ENCODE peak calls at places on chromosomes 16 and 17, in nine cellular contexts. H is sigmoid colon, A is ovary, Q is heart right ventricle, D is AG04450, J is tibial nerve, X is upper lobe of left lung, G is tibial artery, K is MM.1S. I is an unnamed sample.

GRCh38 chr17:10598620-10599019 is 49.2 kb upstream of the MYH2 start:
- DNase-seq in H (no peak), A (no peak), G (no peak), J (no peak), Q (no peak), K (no peak), D (no peak), X (no peak), I (no peak)

GRCh38 chr17:36498560-36499300 is 12.2 kb downstream of the ZNHIT3 start:
- DNase-seq in H (peak; percentile 44), K (no peak), Q (no peak), J (no peak), G (no peak), A (no peak), X (no peak), D (no peak), I (no peak)

GRCh38 chr17:44002141-44002848 is 2.1 kb upstream of the NAGS start:
- DNase-seq in A (no peak), D (peak; percentile 41), Q (no peak), G (no peak), J (no peak), K (no peak), H (no peak), X (no peak), I (no peak)

GRCh38 chr16:72025404-72026114 is 17.0 kb downstream of the DHODH start:
- DNase-seq in Q (no peak), X (no peak), G (no peak), D (no peak), A (no peak), K (no peak), J (no peak), H (no peak), I (no peak)

GRCh38 chr16:3722508-3722907 is 5.2 kb upstream of the TRAP1 start:
- DNase-seq in Q (no peak), J (no peak), X (no peak), H (no peak), D (no peak), G (no peak), A (no peak), K (no peak), I (no peak)

GRCh38 chr16:76574651-76575050 is 297.4 kb downstream of the CNTNAP4 start:
- DNase-seq in J (no peak), K (no peak), X (no peak), Q (no peak), G (no peak), H (no peak), A (no peak), D (no peak), I (no peak)

GRCh38 chr16:24246911-24247607 is 9.1 kb upstream of the CACNG3 start:
- DNase-seq in D (no peak), K (no peak), G (no peak), J (no peak), H (no peak), X (no peak), Q (no peak), A (no peak), I (no peak)

GRCh38 chr17:80574496-80574895 is 29.9 kb downstream of the RPTOR start:
- DNase-seq in Q (no peak), X (no peak), A (no peak), G (no peak), H (no peak), D (no peak), K (no peak), J (no peak), I (no peak)

GRCh38 chr16:27431773-27432599 is 30.0 kb downstream of the IL21R start:
- DNase-seq in D (no peak), A (no peak), Q (no peak), K (no peak), X (peak; percentile 6), G (no peak), H (peak; percentile 17), J (no peak), I (peak; percentile 37)

GRCh38 chr16:1781758-1782407 is 488 bp downstream of the SPSB3 start:
- DNase-seq in D (no peak), G (no peak), K (peak; percentile 25), J (no peak), X (no peak), H (no peak), A (peak; percentile 47), Q (peak; percentile 32), I (no peak)

GRCh38 chr17:70938311-70938710 is 769.0 kb downstream of the KCNJ2 start:
- DNase-seq in J (no peak), G (no peak), A (no peak), K (no peak), Q (no peak), H (no peak), D (no peak), X (no peak), I (no peak)

GRCh38 chr16:35562919-35563318 is 2103.5 kb downstream of the TP53TG3F start:
- DNase-seq in A (no peak), H (no peak), X (no peak), Q (no peak), D (no peak), K (no peak), G (no peak), J (no peak), I (no peak)

GRCh38 chr17:63700528-63701441 is 860 bp upstream of the LIMD2 start:
- DNase-seq in J (no peak), Q (peak; percentile 75), X (peak; percentile 50), D (no peak), G (peak; percentile 70), A (peak; percentile 52), H (peak; percentile 83), K (no peak), I (no peak)

GRCh38 chr17:66667491-66668030 is 167.4 kb upstream of the CACNG5 start:
- DNase-seq in Q (no peak), K (no peak), X (no peak), J (no peak), G (no peak), D (no peak), H (no peak), A (no peak), I (no peak)

GRCh38 chr16:57946181-57946801 is 24.6 kb downstream of the CNGB1 start:
- DNase-seq in X (no peak), J (no peak), G (no peak), D (no peak), A (no peak), Q (no peak), H (no peak), K (no peak), I (no peak)

GRCh38 chr16:57948027-57948426 is 22.9 kb downstream of the CNGB1 start:
- DNase-seq in Q (no peak), K (no peak), J (no peak), X (no peak), G (no peak), D (no peak), A (no peak), H (no peak), I (no peak)

GRCh38 chr16:57944961-57945739 is 25.8 kb downstream of the CNGB1 start:
- DNase-seq in A (no peak), G (no peak), Q (no peak), K (no peak), X (no peak), H (no peak), D (no peak), J (no peak), I (no peak)

GRCh38 chr16:57949013-57949412 is 21.9 kb downstream of the CNGB1 start:
- DNase-seq in A (no peak), J (no peak), D (no peak), H (no peak), G (no peak), X (no peak), Q (no peak), K (no peak), I (no peak)

DNA sequence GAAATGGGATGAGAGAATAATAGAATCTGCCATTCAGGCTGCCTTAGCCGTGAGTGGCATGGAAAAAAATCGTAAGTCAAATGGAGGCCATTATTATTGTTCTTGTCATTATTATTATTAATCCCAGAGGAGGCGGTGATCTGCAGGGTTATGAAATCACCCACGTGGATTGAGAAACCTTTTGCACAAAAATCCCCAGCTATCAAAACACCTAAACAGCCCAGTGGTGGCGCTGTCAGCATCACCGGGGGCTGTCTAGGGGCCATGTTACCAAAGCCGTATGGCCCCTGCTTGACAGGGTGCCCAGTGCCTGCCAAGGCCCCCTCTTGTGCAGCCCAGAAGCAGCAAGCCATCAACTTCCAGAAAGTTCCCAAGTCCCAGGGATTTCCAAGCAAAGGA is 25.2 kb downstream of the CNGB1 start:
- DNase-seq in A (no peak), H (no peak), J (no peak), Q (no peak), X (no peak), D (no peak), G (no peak), K (no peak), I (no peak)
- TF ChIP-seq CTCF in A (no peak), H (no peak), J (no peak), Q (no peak), X (no peak), D (peak; percentile 21), G (no peak), K (no peak), I (no peak)

GRCh38 chr17:42548070-42548837 is 4.5 kb upstream of the HSD17B1 start:
- DNase-seq in X (peak; percentile 84), A (peak; percentile 72), J (no peak), D (no peak), H (no peak), G (no peak), Q (peak; percentile 62), K (peak; percentile 76), I (no peak)
- TF ChIP-seq CTCF in X (peak; percentile 66), A (peak; percentile 14), J (peak; percentile 22), D (peak; percentile 17), H (peak; percentile 17), G (no peak), Q (no peak), K (peak; percentile 53), I (no peak)

GRCh38 chr17:57004944-57005579 is 27.1 kb downstream of the SCPEP1 start:
- DNase-seq in D (no peak), Q (no peak), J (no peak), A (no peak), K (peak; percentile 70), H (no peak), X (no peak), G (no peak), I (no peak)
- TF ChIP-seq CTCF in D (no peak), Q (peak; percentile 41), J (no peak), A (no peak), K (peak; percentile 21), H (peak; percentile 43), X (peak; percentile 35), G (peak; percentile 46), I (no peak)

DNA sequence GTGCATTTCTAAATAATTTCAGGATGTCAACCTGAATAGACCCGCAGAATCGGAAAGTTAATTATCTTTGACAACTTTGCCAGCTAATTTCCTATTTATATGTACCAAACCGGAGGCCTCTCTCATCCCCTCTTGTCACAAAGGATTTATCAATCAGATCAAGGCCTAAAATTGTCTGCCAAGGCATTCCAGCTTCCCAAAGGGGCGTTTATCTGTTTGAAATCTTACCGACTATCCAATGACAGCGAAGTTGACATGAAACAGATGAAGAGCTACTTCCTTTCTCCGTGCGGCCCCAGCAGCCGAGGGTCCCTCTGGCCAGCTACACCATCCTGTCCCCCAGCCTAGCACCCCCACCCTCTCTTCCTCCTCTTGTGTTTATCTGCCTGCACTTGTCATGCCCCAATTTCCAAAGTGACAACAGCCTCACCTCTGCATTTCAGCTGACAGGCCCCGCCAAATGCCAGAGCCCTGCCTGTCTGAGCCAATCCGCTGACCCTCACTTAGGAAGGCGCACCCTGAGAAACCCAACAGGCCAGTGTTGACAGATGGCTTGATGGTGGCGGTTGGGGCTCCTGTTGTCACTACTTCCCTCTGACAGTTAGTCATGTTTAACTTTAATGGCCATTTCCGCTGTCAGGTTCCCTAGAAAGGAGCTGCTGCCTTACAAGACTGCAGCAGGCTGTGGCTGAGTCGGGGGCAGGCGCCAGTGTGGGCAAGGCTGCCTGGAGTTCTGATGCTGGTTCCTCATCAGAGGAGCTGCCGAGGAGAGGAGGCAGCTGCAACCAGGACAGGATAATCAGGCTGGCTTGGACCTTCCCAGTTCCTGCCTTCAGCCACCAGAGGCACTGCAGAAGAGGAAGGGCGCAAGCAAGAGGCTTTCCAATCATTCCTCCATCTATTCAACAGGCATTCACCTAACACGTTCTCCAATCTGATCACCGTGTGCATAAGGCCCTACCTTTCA is 223.4 kb upstream of the DYNLRB2 start:
- DNase-seq in G (no peak), K (no peak), H (no peak), A (no peak), J (no peak), Q (no peak), X (peak; percentile 25), D (no peak), I (no peak)
- TF ChIP-seq CTCF in G (no peak), K (no peak), H (no peak), A (no peak), J (no peak), Q (no peak), X (no peak), D (peak; percentile 58), I (no peak)